ENCODE peak calls at places on chromosomes 4 and X, in ten cellular contexts. S, C, D, R, K, H, G, B, P and J are unnamed samples.

GRCh38 chr4:56995525-56995924 is 16.8 kb downstream of the POLR2B start:
- DNase-seq in S (no peak), B (no peak), D (peak; percentile 83), K (peak; percentile 99), P (no peak), R (peak; percentile 69), H (peak; percentile 83), G (peak; percentile 60), C (peak; percentile 26), J (no peak)

GRCh38 chrX:7972586-7972985 is 45.4 kb upstream of the PNPLA4 start:
- DNase-seq in G (no peak), B (no peak), S (no peak), P (no peak), C (no peak), R (no peak), H (no peak), K (no peak), D (no peak), J (no peak)

GRCh38 chr4:92317047-92317446 is 13.3 kb downstream of the GRID2 start:
- DNase-seq in B (no peak), C (no peak), K (no peak), H (no peak), G (no peak), P (no peak), S (no peak), D (no peak), R (no peak), J (no peak)

GRCh38 chr4:4529412-4529811 is 12.4 kb downstream of the STX18 start:
- DNase-seq in H (no peak), S (no peak), B (no peak), D (no peak), G (no peak), R (no peak), C (no peak), P (no peak), K (no peak), J (no peak)

GRCh38 chr4:79855081-79855480 is 217.9 kb downstream of the ANTXR2 start:
- DNase-seq in B (no peak), C (no peak), S (no peak), D (no peak), K (no peak), R (no peak), P (no peak), G (peak; percentile 14), H (no peak), J (no peak)

GRCh38 chr4:10454726-10455125 is 2.5 kb downstream of the ZNF518B start:
- DNase-seq in S (no peak), R (no peak), B (no peak), K (no peak), G (no peak), C (no peak), P (no peak), D (no peak), H (no peak), J (no peak)

GRCh38 chrX:2924151-2924550 is 5.0 kb downstream of the ARSD start:
- DNase-seq in B (no peak), S (no peak), H (no peak), K (no peak), C (no peak), G (no peak), R (no peak), D (no peak), P (no peak), J (no peak)

GRCh38 chrX:153905481-153906095 is 1.1 kb downstream of the AVPR2 start:
- DNase-seq in C (no peak), P (no peak), D (no peak), H (no peak), G (no peak), K (no peak), S (no peak), R (no peak), B (no peak), J (no peak)

GRCh38 chr4:128524311-128524710 is 236.7 kb upstream of the PGRMC2 start:
- DNase-seq in H (peak; percentile 25), D (peak; percentile 75), S (no peak), B (no peak), P (no peak), G (peak; percentile 39), R (peak; percentile 32), C (no peak), K (peak; percentile 90), J (no peak)

GRCh38 chrX:125503769-125504168 is 184.1 kb downstream of the TEX13C start:
- DNase-seq in C (no peak), D (no peak), S (no peak), P (no peak), K (no peak), G (no peak), B (no peak), H (no peak), R (no peak), J (no peak)

GRCh38 chr4:98728433-98728832 is 70.0 kb upstream of the TSPAN5 start:
- DNase-seq in G (peak; percentile 24), P (no peak), D (no peak), H (no peak), R (no peak), B (no peak), C (no peak), S (no peak), K (peak; percentile 80), J (no peak)

GRCh38 chr4:77141964-77142641 is 14.9 kb upstream of the CCNG2 start:
- DNase-seq in S (no peak), C (no peak), G (no peak), D (no peak), H (no peak), K (no peak), P (no peak), B (no peak), R (no peak), J (no peak)

GRCh38 chr4:74950200-74950599 is 17.3 kb downstream of the PARM1 start:
- DNase-seq in D (no peak), K (no peak), R (no peak), G (no peak), S (no peak), C (no peak), B (no peak), H (no peak), P (no peak), J (no peak)

GRCh38 chrX:97074400-97074799 is 190.7 kb downstream of the RPA4 start:
- DNase-seq in P (no peak), G (no peak), D (peak; percentile 10), B (peak; percentile 23), S (no peak), K (no peak), C (no peak), H (no peak), R (no peak), J (no peak)

GRCh38 chrX:37434362-37434761 is 85.2 kb downstream of the PRRG1 start:
- DNase-seq in P (no peak), B (no peak), K (no peak), C (no peak), G (no peak), R (no peak), H (no peak), S (no peak), D (no peak), J (no peak)
- TF ChIP-seq CTCF in P (no peak), B (no peak), K (no peak), C (no peak), G (peak; percentile 15), R (no peak), H (no peak), S (no peak), D (no peak), J (no peak)

GRCh38 chr4:120922390-120923200 is at the start of gene PRDM5:
- DNase-seq in G (peak; percentile 68), H (peak; percentile 71), D (peak; percentile 16), R (peak; percentile 62), B (no peak), C (peak; percentile 16), P (peak; percentile 35), S (peak; percentile 72), K (peak; percentile 60), J (peak; percentile 38)
- TF ChIP-seq CTCF in G (peak; percentile 11), H (no peak), D (peak; percentile 11), R (peak; percentile 37), B (peak; percentile 24), C (no peak), P (no peak), S (no peak), K (peak; percentile 21), J (no peak)

GRCh38 chrX:11099465-11099864 is 11.7 kb upstream of the HCCS start:
- DNase-seq in K (no peak), C (no peak), H (no peak), P (no peak), D (no peak), G (no peak), B (no peak), R (no peak), S (no peak), J (no peak)

GRCh38 chrX:11103751-11104150 is 7.4 kb upstream of the HCCS start:
- DNase-seq in S (no peak), C (no peak), K (no peak), R (no peak), G (no peak), B (no peak), D (no peak), H (no peak), P (no peak), J (no peak)

GRCh38 chrX:11103006-11103405 is 8.1 kb upstream of the HCCS start:
- DNase-seq in R (no peak), P (no peak), B (no peak), K (no peak), C (no peak), S (no peak), H (no peak), G (no peak), D (no peak), J (peak; percentile 7)

GRCh38 chrX:11097920-11098319 is 13.2 kb upstream of the HCCS start:
- DNase-seq in P (no peak), H (no peak), B (no peak), D (no peak), C (no peak), S (no peak), R (no peak), K (no peak), G (no peak), J (no peak)

GRCh38 chrX:11100281-11101035 is 10.7 kb upstream of the HCCS start:
- DNase-seq in R (no peak), D (peak; percentile 41), P (no peak), H (peak; percentile 8), C (no peak), G (peak; percentile 72), S (peak; percentile 12), K (peak; percentile 76), B (peak; percentile 28), J (no peak)
- TF ChIP-seq CTCF in R (peak; percentile 47), D (peak; percentile 43), P (no peak), H (peak; percentile 35), C (peak; percentile 26), G (peak; percentile 61), S (peak; percentile 36), K (peak; percentile 50), B (peak; percentile 31), J (no peak)

DNA sequence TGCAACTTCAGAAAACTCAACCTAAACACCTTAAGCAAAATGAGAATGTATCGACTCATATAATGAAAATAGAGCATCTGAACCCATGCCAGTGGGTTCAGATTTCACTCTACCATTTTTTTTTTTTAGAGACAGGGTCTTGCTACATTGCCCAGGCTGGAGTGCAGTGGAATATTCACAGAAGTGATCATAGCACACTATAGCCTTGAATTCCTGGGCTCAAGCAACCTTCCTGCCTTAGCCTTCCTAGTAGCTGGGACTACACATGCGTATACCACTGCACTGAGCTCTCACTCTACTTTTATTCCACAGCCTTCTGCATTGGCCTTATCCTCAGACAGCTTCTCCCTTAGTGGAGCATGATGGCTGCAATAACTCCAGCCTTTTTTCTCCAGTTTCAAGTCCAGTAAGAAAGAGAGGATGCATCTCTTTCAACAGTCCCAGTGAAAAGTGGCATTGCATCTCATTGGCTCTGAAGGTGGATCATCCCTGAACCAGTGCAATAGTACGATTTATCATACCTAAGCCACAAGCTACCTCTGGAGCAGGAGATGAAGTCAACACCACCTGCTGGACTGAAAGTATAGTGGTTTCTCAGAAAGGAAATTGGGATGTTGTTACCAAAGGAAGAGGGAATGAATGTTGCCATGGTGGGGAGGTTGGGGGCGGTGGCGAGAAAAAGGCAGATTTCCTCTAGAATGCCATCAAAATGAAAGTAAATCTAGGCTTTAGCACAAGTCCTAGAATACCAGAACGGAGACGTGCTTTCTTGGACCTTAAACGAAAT is 2.0 kb upstream of the SOD3 start:
- DNase-seq in H (no peak), S (no peak), C (no peak), B (no peak), G (no peak), R (no peak), D (no peak), K (no peak), P (no peak), J (no peak)
- TF ChIP-seq CTCF in H (no peak), S (no peak), C (no peak), B (peak; percentile 16), G (peak; percentile 15), R (peak; percentile 25), D (peak; percentile 12), K (peak; percentile 42), P (no peak), J (no peak)